ENCODE peak calls at places on chromosomes 7 and 10, in four cellular contexts. N, F, E and A are unnamed samples.
A peak's percentile ranks its signal among the peaks of the same experiment; 100 is the strongest.

GRCh38 chr10:69807696-69808095 is 6.0 kb downstream of the COL13A1 start:
- DNase-seq in N (peak; percentile 45), F (no peak), E (no peak), A (no peak)

GRCh38 chr10:65341323-65341922 is 1584.4 kb upstream of the LRRTM3 start:
- DNase-seq in N (no peak), F (no peak), E (no peak), A (no peak)

GRCh38 chr10:43119416-43120115 is 18.7 kb upstream of the CSGALNACT2 start:
- DNase-seq in N (no peak), F (peak; percentile 85), E (no peak), A (no peak)

GRCh38 chr10:35607475-35608316 is 2.6 kb downstream of the GJD4 start:
- DNase-seq in N (no peak), F (no peak), E (no peak), A (no peak)

GRCh38 chr10:126092806-126093205 is 196.4 kb downstream of the FANK1 start:
- DNase-seq in F (no peak), E (no peak), N (peak; percentile 59), A (no peak)

GRCh38 chr7:1705339-1705738 is 35.3 kb downstream of the ELFN1 start:
- DNase-seq in F (peak; percentile 80), N (peak; percentile 1), E (no peak), A (no peak)

GRCh38 chr7:100752994-100753393 is 19.6 kb downstream of the ZAN start:
- DNase-seq in E (no peak), N (no peak), F (no peak), A (no peak)

GRCh38 chr10:29703276-29703675 is 68.5 kb upstream of the SVIL start:
- DNase-seq in N (no peak), F (no peak), E (no peak), A (no peak)

GRCh38 chr10:12727832-12728215 is 273.7 kb downstream of the CCDC3 start:
- DNase-seq in F (no peak), E (no peak), N (peak; percentile 72), A (no peak)

GRCh38 chr10:70549962-70550845 is 52.3 kb downstream of the PRF1 start:
- DNase-seq in F (peak; percentile 94), N (peak; percentile 50), E (peak; percentile 58), A (peak; percentile 53)

GRCh38 chr10:44907576-44907975 is 3.6 kb upstream of the TMEM72 start:
- DNase-seq in N (no peak), E (no peak), F (no peak), A (no peak)

GRCh38 chr7:44685723-44686122 is 62.9 kb upstream of the ZMIZ2 start:
- DNase-seq in F (no peak), E (no peak), N (no peak), A (no peak)

GRCh38 chr10:122164028-122164601 is 107.0 kb upstream of the BTBD16 start:
- DNase-seq in N (no peak), F (no peak), E (no peak), A (no peak)

GRCh38 chr10:98563811-98564210 is 117.1 kb upstream of the HPS1 start:
- DNase-seq in E (no peak), F (no peak), N (no peak), A (no peak)

GRCh38 chr10:113329121-113329596 is 223.7 kb upstream of the HABP2 start:
- DNase-seq in F (no peak), E (no peak), N (peak; percentile 46), A (no peak)

GRCh38 chr10:132418520-132419416 is 21.8 kb downstream of the PWWP2B start:
- DNase-seq in E (no peak), F (peak; percentile 92), N (no peak), A (peak; percentile 80)